ENCODE peak calls at places on chromosomes 5 and 9, in five cellular contexts. One of them, this sample, is unnamed.

GRCh38 chr5:143086851-143087637 is 316.4 kb downstream of the NR3C1 start:
- DNase-seq in astrocyte: peak; percentile 31
- DNase-seq in left lung: no peak
- DNase-seq in fibroblast of lung: peak; percentile 53
- DNase-seq in psoas muscle: no peak
- DNase-seq in this sample: peak; percentile 95

GRCh38 chr5:150503977-150504620 is 3.8 kb upstream of the NDST1 start:
- DNase-seq in astrocyte: no peak
- DNase-seq in left lung: peak; percentile 86
- DNase-seq in fibroblast of lung: peak; percentile 54
- DNase-seq in psoas muscle: peak; percentile 73
- DNase-seq in this sample: no peak

GRCh38 chr5:156481741-156482140 is 154.8 kb downstream of the SGCD start:
- DNase-seq in astrocyte: peak; percentile 41
- DNase-seq in left lung: no peak
- DNase-seq in fibroblast of lung: peak; percentile 51
- DNase-seq in psoas muscle: no peak
- DNase-seq in this sample: no peak

GRCh38 chr9:120532475-120532874 is 47.5 kb downstream of the CDK5RAP2 start:
- DNase-seq in astrocyte: peak; percentile 38
- DNase-seq in left lung: peak; percentile 64
- DNase-seq in fibroblast of lung: peak; percentile 53
- DNase-seq in psoas muscle: peak; percentile 86
- DNase-seq in this sample: peak; percentile 94

GRCh38 chr5:147188200-147189108 is 46.4 kb upstream of the STK32A start:
- DNase-seq in astrocyte: peak; percentile 30
- DNase-seq in left lung: no peak
- DNase-seq in fibroblast of lung: peak; percentile 59
- DNase-seq in psoas muscle: no peak
- DNase-seq in this sample: peak; percentile 25

GRCh38 chr5:43155394-43156096 is 34.8 kb downstream of the ZNF131 start:
- DNase-seq in astrocyte: no peak
- DNase-seq in left lung: no peak
- DNase-seq in fibroblast of lung: no peak
- DNase-seq in psoas muscle: no peak
- DNase-seq in this sample: no peak

GRCh38 chr5:651296-652022 is 39.3 kb downstream of the CEP72 start:
- DNase-seq in astrocyte: no peak
- DNase-seq in left lung: no peak
- DNase-seq in fibroblast of lung: no peak
- DNase-seq in psoas muscle: peak; percentile 19
- DNase-seq in this sample: no peak

GRCh38 chr5:151471276-151471675 is 23.9 kb downstream of the SLC36A1 start:
- DNase-seq in astrocyte: no peak
- DNase-seq in left lung: no peak
- DNase-seq in fibroblast of lung: peak; percentile 5
- DNase-seq in psoas muscle: no peak
- DNase-seq in this sample: no peak

GRCh38 chr9:91207889-91208651 is 153.6 kb downstream of the AUH start:
- DNase-seq in astrocyte: peak; percentile 58
- DNase-seq in left lung: no peak
- DNase-seq in fibroblast of lung: peak; percentile 58
- DNase-seq in psoas muscle: no peak
- DNase-seq in this sample: no peak

GRCh38 chr5:56814963-56815656 is at the start of gene MAP3K1:
- DNase-seq in astrocyte: peak; percentile 36
- DNase-seq in left lung: peak; percentile 89
- DNase-seq in fibroblast of lung: peak; percentile 60
- DNase-seq in psoas muscle: peak; percentile 88
- DNase-seq in this sample: peak; percentile 68

GRCh38 chr5:124881333-124881732 is 134.9 kb upstream of the ZNF608 start:
- DNase-seq in astrocyte: no peak
- DNase-seq in left lung: no peak
- DNase-seq in fibroblast of lung: no peak
- DNase-seq in psoas muscle: no peak
- DNase-seq in this sample: no peak

GRCh38 chr5:169006878-169007790 is 293.8 kb downstream of the SLIT3 start:
- DNase-seq in astrocyte: peak; percentile 74
- DNase-seq in left lung: no peak
- DNase-seq in fibroblast of lung: peak; percentile 81
- DNase-seq in psoas muscle: no peak
- DNase-seq in this sample: peak; percentile 81

GRCh38 chr5:93886917-93887361 is 145.5 kb upstream of the POU5F2 start:
- DNase-seq in astrocyte: no peak
- DNase-seq in left lung: no peak
- DNase-seq in fibroblast of lung: no peak
- DNase-seq in psoas muscle: no peak
- DNase-seq in this sample: no peak

GRCh38 chr5:126054593-126055347 is 368.4 kb upstream of the GRAMD2B start:
- DNase-seq in astrocyte: peak; percentile 72
- DNase-seq in left lung: no peak
- DNase-seq in fibroblast of lung: peak; percentile 70
- DNase-seq in psoas muscle: no peak
- DNase-seq in this sample: no peak

GRCh38 chr5:33894566-33894965 is 2.8 kb upstream of the ADAMTS12 start:
- DNase-seq in astrocyte: peak; percentile 84
- DNase-seq in left lung: no peak
- DNase-seq in fibroblast of lung: peak; percentile 89
- DNase-seq in psoas muscle: no peak
- DNase-seq in this sample: peak; percentile 37

GRCh38 chr5:102853680-102854079 is 98.6 kb downstream of the PAM start:
- DNase-seq in astrocyte: peak; percentile 12
- DNase-seq in left lung: no peak
- DNase-seq in fibroblast of lung: peak; percentile 29
- DNase-seq in psoas muscle: no peak
- DNase-seq in this sample: no peak

GRCh38 chr5:137575211-137575610 is 76.1 kb upstream of the SPOCK1 start:
- DNase-seq in astrocyte: no peak
- DNase-seq in left lung: no peak
- DNase-seq in fibroblast of lung: no peak
- DNase-seq in psoas muscle: no peak
- DNase-seq in this sample: no peak

GRCh38 chr5:64811050-64811640 is 42.4 kb downstream of the CWC27 start:
- DNase-seq in astrocyte: peak; percentile 45
- DNase-seq in left lung: no peak
- DNase-seq in fibroblast of lung: peak; percentile 61
- DNase-seq in psoas muscle: no peak
- DNase-seq in this sample: peak; percentile 8

GRCh38 chr9:133800266-133800665 is 62.1 kb upstream of the SARDH start:
- DNase-seq in astrocyte: no peak
- DNase-seq in left lung: no peak
- DNase-seq in fibroblast of lung: no peak
- DNase-seq in psoas muscle: no peak
- DNase-seq in this sample: no peak

GRCh38 chr9:133802256-133802655 is 64.1 kb upstream of the SARDH start:
- DNase-seq in astrocyte: no peak
- DNase-seq in left lung: no peak
- DNase-seq in fibroblast of lung: no peak
- DNase-seq in psoas muscle: no peak
- DNase-seq in this sample: no peak

GRCh38 chr9:133803028-133803585 is 65.0 kb upstream of the SARDH start:
- DNase-seq in astrocyte: peak; percentile 61
- DNase-seq in left lung: no peak
- DNase-seq in fibroblast of lung: peak; percentile 73
- DNase-seq in psoas muscle: no peak
- DNase-seq in this sample: no peak

GRCh38 chr9:133803745-133804144 is 65.6 kb upstream of the SARDH start:
- DNase-seq in astrocyte: no peak
- DNase-seq in left lung: no peak
- DNase-seq in fibroblast of lung: no peak
- DNase-seq in psoas muscle: no peak
- DNase-seq in this sample: no peak

GRCh38 chr9:133801739-133802138 is 63.6 kb upstream of the SARDH start:
- DNase-seq in astrocyte: no peak
- DNase-seq in left lung: no peak
- DNase-seq in fibroblast of lung: no peak
- DNase-seq in psoas muscle: no peak
- DNase-seq in this sample: no peak
- TF ChIP-seq CTCF in astrocyte: no peak
- TF ChIP-seq CTCF in left lung: no peak
- TF ChIP-seq CTCF in fibroblast of lung: no peak
- TF ChIP-seq CTCF in psoas muscle: no peak
- TF ChIP-seq CTCF in this sample: no peak

DNA sequence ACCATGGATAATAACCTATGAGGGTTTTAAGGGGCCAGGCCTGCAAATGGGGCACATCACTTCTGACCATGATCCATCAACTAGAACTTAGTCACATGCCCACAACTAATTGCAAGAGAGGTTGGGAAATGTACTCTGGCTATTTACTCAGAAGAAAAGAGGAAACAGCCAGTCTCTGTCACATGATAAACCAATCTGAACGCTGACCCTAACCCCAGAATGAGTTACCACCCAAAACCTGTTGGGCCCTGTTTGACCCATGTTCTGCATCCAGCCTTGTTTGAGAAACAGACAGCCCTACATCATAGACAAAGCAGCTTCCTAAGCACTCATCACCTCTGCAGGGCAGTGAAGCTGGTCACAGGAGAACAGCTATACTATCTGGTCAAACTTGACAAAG is 5.8 kb downstream of the MACROH2A1 start:
- DNase-seq in astrocyte: no peak
- DNase-seq in left lung: no peak
- DNase-seq in fibroblast of lung: no peak
- DNase-seq in psoas muscle: no peak
- DNase-seq in this sample: no peak
- H3K4me1 ChIP-seq in astrocyte: peaks cover 64% of the 10 kb centered on the region
- H3K4me1 ChIP-seq in left lung: peaks cover 20% of the 10 kb centered on the region
- H3K4me1 ChIP-seq in fibroblast of lung: peaks cover 37% of the 10 kb centered on the region
- H3K4me1 ChIP-seq in psoas muscle: peaks cover 82% of the 10 kb centered on the region
- H3K4me1 ChIP-seq in this sample: peaks cover 21% of the 10 kb centered on the region

GRCh38 chr9:96058218-96058617 is 182.7 kb downstream of the ERCC6L2 start:
- DNase-seq in astrocyte: no peak
- DNase-seq in left lung: no peak
- DNase-seq in fibroblast of lung: no peak
- DNase-seq in psoas muscle: no peak
- DNase-seq in this sample: no peak

GRCh38 chr9:96062854-96063253 is 187.4 kb downstream of the ERCC6L2 start:
- DNase-seq in astrocyte: no peak
- DNase-seq in left lung: no peak
- DNase-seq in fibroblast of lung: no peak
- DNase-seq in psoas muscle: no peak
- DNase-seq in this sample: no peak

GRCh38 chr9:96062051-96062450 is 186.6 kb downstream of the ERCC6L2 start:
- DNase-seq in astrocyte: no peak
- DNase-seq in left lung: no peak
- DNase-seq in fibroblast of lung: no peak
- DNase-seq in psoas muscle: no peak
- DNase-seq in this sample: no peak

GRCh38 chr9:96064838-96065481 is 189.5 kb downstream of the ERCC6L2 start:
- DNase-seq in astrocyte: no peak
- DNase-seq in left lung: no peak
- DNase-seq in fibroblast of lung: no peak
- DNase-seq in psoas muscle: no peak
- DNase-seq in this sample: no peak

GRCh38 chr9:96061293-96061987 is 185.9 kb downstream of the ERCC6L2 start:
- DNase-seq in astrocyte: peak; percentile 31
- DNase-seq in left lung: no peak
- DNase-seq in fibroblast of lung: peak; percentile 53
- DNase-seq in psoas muscle: no peak
- DNase-seq in this sample: peak; percentile 20
- TF ChIP-seq CTCF in astrocyte: peak; percentile 17
- TF ChIP-seq CTCF in left lung: no peak
- TF ChIP-seq CTCF in fibroblast of lung: peak; percentile 52
- TF ChIP-seq CTCF in psoas muscle: peak; percentile 21
- TF ChIP-seq CTCF in this sample: peak; percentile 42

DNA sequence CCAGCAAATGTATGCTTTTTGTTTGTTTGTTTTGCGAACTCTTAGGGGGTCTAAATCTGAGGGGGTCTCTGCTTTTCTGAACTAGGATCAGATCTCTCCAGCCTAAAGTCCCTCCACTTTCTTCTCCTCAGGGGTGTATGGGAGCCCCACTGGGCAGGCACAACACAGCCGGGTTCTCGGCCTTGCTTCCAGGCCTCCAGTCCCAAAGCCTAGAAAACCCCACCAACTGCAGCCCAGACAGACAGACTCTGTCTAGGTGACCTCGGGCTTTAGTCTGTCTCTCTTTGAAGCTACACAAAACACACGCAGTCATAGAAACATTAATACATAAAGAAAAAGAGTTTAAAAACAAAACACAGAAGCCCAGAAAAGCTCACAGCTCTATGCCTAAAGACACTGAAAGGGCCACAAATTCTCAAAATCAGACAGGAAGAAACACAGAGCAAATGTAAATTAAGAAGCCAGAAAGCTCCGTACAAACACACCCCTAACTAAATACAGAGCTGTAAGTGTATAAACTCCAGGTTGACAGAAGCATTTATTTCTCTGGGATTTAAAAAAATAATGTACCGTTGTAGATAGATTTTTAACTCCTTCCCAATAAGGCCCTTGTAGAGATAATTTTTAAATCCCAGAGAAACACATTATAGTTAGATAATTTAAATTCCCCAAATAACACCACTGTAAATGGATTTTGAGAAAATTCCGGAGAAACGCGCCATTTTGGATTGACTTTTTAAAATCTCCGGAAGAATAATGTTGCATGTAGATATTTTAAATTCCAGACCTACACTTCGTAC is 2.0 kb downstream of the PITX1 start:
- DNase-seq in astrocyte: no peak
- DNase-seq in left lung: no peak
- DNase-seq in fibroblast of lung: no peak
- DNase-seq in psoas muscle: no peak
- DNase-seq in this sample: no peak
- H3K4me1 ChIP-seq in astrocyte: peaks cover 5% of the 10 kb centered on the region
- H3K4me1 ChIP-seq in left lung: peaks cover 22% of the 10 kb centered on the region
- H3K4me1 ChIP-seq in fibroblast of lung: no peaks in the 10 kb centered on the region
- H3K4me1 ChIP-seq in psoas muscle: peaks cover 19% of the 10 kb centered on the region
- H3K4me1 ChIP-seq in this sample: no peaks in the 10 kb centered on the region

GRCh38 chr5:77394064-77394716 is 97.9 kb downstream of the WDR41 start:
- DNase-seq in astrocyte: no peak
- DNase-seq in left lung: no peak
- DNase-seq in fibroblast of lung: no peak
- DNase-seq in psoas muscle: no peak
- DNase-seq in this sample: no peak
- TF ChIP-seq CTCF in astrocyte: no peak
- TF ChIP-seq CTCF in left lung: no peak
- TF ChIP-seq CTCF in fibroblast of lung: no peak
- TF ChIP-seq CTCF in psoas muscle: no peak
- TF ChIP-seq CTCF in this sample: no peak

This sample was measured in foreskin keratinocyte.